ENCODE peak calls at places on chromosomes 13 and 19, in seven cellular contexts. M is GM12878, O is testis, D is A549, I is tibial nerve, W is suprapubic skin, U is HepG2. X is an unnamed sample.

GRCh38 chr13:27481766-27482165 is 31.4 kb upstream of the MTIF3 start:
- DNase-seq in M (no peak), O (peak; percentile 84), D (peak; percentile 19), I (no peak), W (peak; percentile 79), U (peak; percentile 37), X (peak; percentile 49)

GRCh38 chr13:30802953-30803478 is 67.7 kb downstream of the ALOX5AP start:
- DNase-seq in M (peak; percentile 32), O (peak; percentile 94), D (peak; percentile 44), I (peak; percentile 87), W (peak; percentile 93), U (peak; percentile 39), X (peak; percentile 87)

GRCh38 chr19:17001603-17002183 is 24.9 kb downstream of the CPAMD8 start:
- DNase-seq in M (no peak), O (no peak), D (no peak), I (no peak), W (no peak), U (no peak), X (no peak)

GRCh38 chr19:54186351-54186750 is 3.0 kb downstream of the MBOAT7 start:
- DNase-seq in M (no peak), O (no peak), D (no peak), I (no peak), W (no peak), U (no peak), X (no peak)

GRCh38 chr13:95233026-95233635 is 68.1 kb downstream of the ABCC4 start:
- DNase-seq in M (no peak), O (no peak), D (no peak), I (no peak), W (no peak), U (no peak), X (no peak)

GRCh38 chr19:50794778-50795664 is 4.8 kb downstream of the ACP4 start:
- DNase-seq in M (no peak), O (no peak), D (no peak), I (no peak), W (no peak), U (no peak), X (peak; percentile 10)

GRCh38 chr19:20612711-20613316 is 47.2 kb upstream of the ZNF737 start:
- DNase-seq in M (no peak), O (no peak), D (no peak), I (no peak), W (no peak), U (no peak), X (peak; percentile 21)

GRCh38 chr19:29267701-29268100 is 54.8 kb upstream of the UQCRFS1 start:
- DNase-seq in M (no peak), O (no peak), D (no peak), I (no peak), W (no peak), U (no peak), X (no peak)

GRCh38 chr13:100214886-100215285 is 126.0 kb downstream of the PCCA start:
- DNase-seq in M (no peak), O (no peak), D (peak; percentile 28), I (no peak), W (no peak), U (no peak), X (no peak)

GRCh38 chr13:77325371-77325941 is 1.4 kb downstream of the MYCBP2 start:
- DNase-seq in M (no peak), O (no peak), D (no peak), I (no peak), W (no peak), U (no peak), X (no peak)

GRCh38 chr13:47959468-47960088 is 41.5 kb downstream of the SUCLA2 start:
- DNase-seq in M (no peak), O (no peak), D (no peak), I (no peak), W (no peak), U (no peak), X (no peak)

GRCh38 chr19:58367698-58368454 is 5.3 kb upstream of the ZNF497 start:
- DNase-seq in M (no peak), O (peak; percentile 37), D (no peak), I (no peak), W (no peak), U (no peak), X (no peak)

GRCh38 chr13:99275093-99275469 is 16.9 kb upstream of the GPR18 start:
- DNase-seq in M (no peak), O (no peak), D (no peak), I (no peak), W (no peak), U (no peak), X (peak; percentile 21)

GRCh38 chr13:98454389-98454881 is 122.5 kb downstream of the STK24 start:
- DNase-seq in M (no peak), O (peak; percentile 53), D (no peak), I (peak; percentile 76), W (no peak), U (peak; percentile 41), X (peak; percentile 55)

GRCh38 chr13:25329706-25330105 is 28.3 kb downstream of the NUP58 start:
- DNase-seq in M (no peak), O (no peak), D (no peak), I (no peak), W (no peak), U (no peak), X (no peak)

GRCh38 chr19:45104658-45105384 is 11.8 kb downstream of the PPP1R37 start:
- DNase-seq in M (no peak), O (no peak), D (no peak), I (no peak), W (no peak), U (no peak), X (no peak)

GRCh38 chr19:45613926-45614725 is 12.1 kb upstream of the GPR4 start:
- DNase-seq in M (peak; percentile 73), O (no peak), D (peak; percentile 99), I (no peak), W (no peak), U (no peak), X (no peak)

GRCh38 chr19:49442793-49443365 is 1.6 kb upstream of the SLC17A7 start:
- DNase-seq in M (no peak), O (peak; percentile 89), D (peak; percentile 96), I (peak; percentile 96), W (peak; percentile 99), U (peak; percentile 86), X (peak; percentile 90)

GRCh38 chr19:18173572-18174294 is at the start of gene IFI30:
- DNase-seq in M (peak; percentile 79), O (peak; percentile 62), D (peak; percentile 68), I (peak; percentile 66), W (no peak), U (peak; percentile 68), X (peak; percentile 93)

GRCh38 chr13:114032121-114032799 is 58.4 kb upstream of the C13orf46 start:
- DNase-seq in M (no peak), O (no peak), D (no peak), I (no peak), W (no peak), U (peak; percentile 47), X (no peak)

GRCh38 chr13:66926200-66926850 is 303.8 kb downstream of the PCDH9 start:
- DNase-seq in M (no peak), O (no peak), D (no peak), I (no peak), W (no peak), U (no peak), X (no peak)

GRCh38 chr19:38395381-38396127 is 7.1 kb downstream of the SPRED3 start:
- DNase-seq in M (no peak), O (no peak), D (no peak), I (no peak), W (no peak), U (no peak), X (no peak)

GRCh38 chr13:110044521-110045200 is 258.3 kb upstream of the IRS2 start:
- DNase-seq in M (no peak), O (no peak), D (no peak), I (no peak), W (no peak), U (no peak), X (no peak)

GRCh38 chr19:14006766-14007562 is 844 bp upstream of the RFX1 start:
- DNase-seq in M (no peak), O (no peak), D (peak; percentile 36), I (no peak), W (peak; percentile 95), U (no peak), X (no peak)
- TF ChIP-seq POLR2A in M (peak; percentile 86), O (no peak), D (no peak), I (peak; percentile 36), W (no peak), U (peak; percentile 68), X (no peak)

GRCh38 chr19:32971715-32972540 is at the start of the genes CEP89 and FAAP24:
- DNase-seq in M (peak; percentile 100), O (peak; percentile 99), D (peak; percentile 100), I (peak; percentile 99), W (peak; percentile 100), U (peak; percentile 98), X (peak; percentile 98)
- TF ChIP-seq POLR2A in M (peak; percentile 94), O (no peak), D (peak; percentile 88), I (no peak), W (no peak), U (peak; percentile 76), X (peak; percentile 46)

GRCh38 chr19:43668406-43669158 is 1.4 kb downstream of the PLAUR start:
- DNase-seq in M (peak; percentile 95), O (peak; percentile 97), D (peak; percentile 99), I (peak; percentile 99), W (peak; percentile 100), U (peak; percentile 96), X (peak; percentile 86)
- TF ChIP-seq POLR2A in M (no peak), O (peak; percentile 28), D (peak; percentile 76), I (peak; percentile 82), W (peak; percentile 85), U (peak; percentile 47), X (no peak)

GRCh38 chr19:46660601-46661019 is 372 bp downstream of the DACT3 start:
- DNase-seq in M (no peak), O (no peak), D (no peak), I (no peak), W (no peak), U (no peak), X (no peak)

GRCh38 chr19:46661735-46662592 is 982 bp upstream of the DACT3 start:
- DNase-seq in M (no peak), O (peak; percentile 92), D (peak; percentile 96), I (peak; percentile 79), W (peak; percentile 89), U (peak; percentile 71), X (peak; percentile 85)

GRCh38 chr19:46659151-46660007 is 1.6 kb downstream of the DACT3 start:
- DNase-seq in M (no peak), O (peak; percentile 46), D (peak; percentile 64), I (peak; percentile 33), W (no peak), U (no peak), X (peak; percentile 34)

GRCh38 chr19:46660008-46660517 is 919 bp downstream of the DACT3 start:
- DNase-seq in M (no peak), O (no peak), D (no peak), I (no peak), W (no peak), U (no peak), X (no peak)

DNA sequence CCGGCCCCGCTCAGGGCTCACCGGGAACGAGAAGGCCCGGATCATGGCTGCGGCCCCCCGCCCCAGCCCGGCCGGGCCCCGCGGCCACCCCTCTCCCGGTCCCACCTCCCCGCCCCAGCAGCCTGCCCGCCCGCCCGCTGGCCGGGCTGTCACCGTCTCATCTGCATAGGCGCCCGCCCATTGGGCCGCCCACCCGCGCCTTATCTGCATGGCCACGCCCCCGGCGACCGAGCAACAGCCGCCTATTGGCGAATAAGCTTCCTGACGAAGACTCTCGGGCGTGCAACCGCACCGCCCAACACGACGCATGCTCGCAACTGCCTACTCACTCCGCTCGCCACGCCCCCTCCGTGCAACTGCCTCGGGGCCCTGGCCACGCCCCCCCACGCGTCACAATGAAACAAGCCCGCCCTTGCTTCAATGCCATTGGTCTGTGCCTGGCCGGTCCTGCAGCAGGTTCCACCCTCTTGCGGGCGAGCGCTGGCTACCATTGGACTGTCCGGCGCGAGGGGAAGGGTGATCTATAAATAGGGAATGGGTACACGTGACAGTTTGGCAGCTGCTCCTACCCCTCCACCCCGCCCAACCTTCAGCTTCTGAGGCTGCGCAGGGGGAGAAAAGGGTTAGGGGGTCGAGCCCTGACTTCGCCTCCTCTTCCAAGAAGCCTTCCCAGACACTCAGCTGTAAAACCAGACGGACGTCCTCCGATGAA is at the start of gene DACT3:
- DNase-seq in M (peak; percentile 99), O (peak; percentile 100), D (peak; percentile 100), I (peak; percentile 100), W (peak; percentile 100), U (peak; percentile 98), X (peak; percentile 100)
- TF ChIP-seq POLR2A in M (no peak), O (no peak), D (no peak), I (peak; percentile 65), W (no peak), U (no peak), X (no peak)